ENCODE peak calls at places on chromosomes 5 and 9, in five cellular contexts. U, N, B, X and H are unnamed samples.

GRCh38 chr5:107157811-107158210 is 512.9 kb downstream of the EFNA5 start:
- DNase-seq in U (no peak), N (no peak), B (no peak), X (no peak), H (no peak)

GRCh38 chr9:88092699-88093359 is 45.4 kb downstream of the SPATA31C2 start:
- DNase-seq in U (peak; percentile 58), N (peak; percentile 72), B (no peak), X (peak; percentile 70), H (peak; percentile 89)

GRCh38 chr9:16068476-16068875 is 515.6 kb downstream of the CCDC171 start:
- DNase-seq in U (peak; percentile 58), N (no peak), B (peak; percentile 79), X (no peak), H (peak; percentile 75)

GRCh38 chr5:56350030-56350594 is 117.0 kb upstream of the ANKRD55 start:
- DNase-seq in U (no peak), N (no peak), B (no peak), X (no peak), H (peak; percentile 20)

GRCh38 chr5:81848368-81848767 is 97.5 kb upstream of the SSBP2 start:
- DNase-seq in U (peak; percentile 34), N (no peak), B (peak; percentile 48), X (peak; percentile 35), H (peak; percentile 40)

GRCh38 chr5:65037845-65038815 is 269.4 kb downstream of the CWC27 start:
- DNase-seq in U (no peak), N (no peak), B (no peak), X (no peak), H (peak; percentile 24)

GRCh38 chr5:35161637-35162248 is 68.5 kb downstream of the PRLR start:
- DNase-seq in U (no peak), N (no peak), B (no peak), X (no peak), H (no peak)

GRCh38 chr5:153489611-153490010 is 859 bp upstream of the GRIA1 start:
- DNase-seq in U (no peak), N (no peak), B (no peak), X (no peak), H (no peak)

GRCh38 chr5:152642406-152642805 is 237.3 kb upstream of the NMUR2 start:
- DNase-seq in U (no peak), N (no peak), B (no peak), X (no peak), H (no peak)

GRCh38 chr5:139388198-139388821 is 1.4 kb downstream of the MZB1 start:
- DNase-seq in U (no peak), N (no peak), B (no peak), X (peak; percentile 61), H (no peak)
- H3K4me3 ChIP-seq in U (no peak overlapping the region), N (no peak overlapping the region), B (no peak overlapping the region), X (no peak overlapping the region), H (no peak overlapping the region)

GRCh38 chr5:137206030-137206715 is 293.0 kb downstream of the SPOCK1 start:
- DNase-seq in U (peak; percentile 13), N (no peak), B (peak; percentile 71), X (peak; percentile 49), H (no peak)

GRCh38 chr5:137203011-137203632 is 296.0 kb downstream of the SPOCK1 start:
- DNase-seq in U (no peak), N (no peak), B (no peak), X (no peak), H (no peak)

GRCh38 chr5:137205237-137205636 is 293.9 kb downstream of the SPOCK1 start:
- DNase-seq in U (peak; percentile 4), N (no peak), B (no peak), X (no peak), H (no peak)

GRCh38 chr5:137209232-137209810 is 289.8 kb downstream of the SPOCK1 start:
- DNase-seq in U (no peak), N (no peak), B (no peak), X (no peak), H (no peak)

GRCh38 chr5:137207023-137207760 is 291.9 kb downstream of the SPOCK1 start:
- DNase-seq in U (no peak), N (no peak), B (no peak), X (no peak), H (no peak)
- TF ChIP-seq CTCF in U (no peak), N (no peak), B (no peak), X (no peak), H (no peak)

GRCh38 chr5:126354012-126354856 is 69.0 kb upstream of the GRAMD2B start:
- DNase-seq in U (peak; percentile 97), N (no peak), B (peak; percentile 97), X (peak; percentile 96), H (peak; percentile 99)
- H3K4me3 ChIP-seq in U (peak overlapping the region; percentile 34), N (no peak overlapping the region), B (peak overlapping the region; percentile 22), X (no peak overlapping the region), H (peak overlapping the region; percentile 20)

GRCh38 chr5:140882591-140882899 is 621 bp downstream of the PCDHA13 start:
- DNase-seq in U (no peak), N (no peak), B (no peak), X (no peak), H (no peak)
- TF ChIP-seq CTCF in U (no peak), N (no peak), B (no peak), X (no peak), H (no peak)

GRCh38 chr5:67165524-67166459 is 30.8 kb downstream of the CD180 start:
- DNase-seq in U (peak; percentile 82), N (peak; percentile 92), B (peak; percentile 79), X (peak; percentile 87), H (peak; percentile 90)
- H3K4me3 ChIP-seq in U (no peak overlapping the region), N (peak overlapping the region; percentile 32), B (no peak overlapping the region), X (no peak overlapping the region), H (peak overlapping the region; percentile 30)

GRCh38 chr5:32057157-32058096 is 116.7 kb downstream of the GOLPH3 start:
- DNase-seq in U (peak; percentile 45), N (no peak), B (no peak), X (peak; percentile 21), H (peak; percentile 35)
- TF ChIP-seq CTCF in U (peak; percentile 37), N (no peak), B (peak; percentile 9), X (peak; percentile 35), H (peak; percentile 44)

GRCh38 chr9:91451431-91452270 is 28.0 kb upstream of the NFIL3 start:
- DNase-seq in U (no peak), N (no peak), B (no peak), X (no peak), H (no peak)

DNA sequence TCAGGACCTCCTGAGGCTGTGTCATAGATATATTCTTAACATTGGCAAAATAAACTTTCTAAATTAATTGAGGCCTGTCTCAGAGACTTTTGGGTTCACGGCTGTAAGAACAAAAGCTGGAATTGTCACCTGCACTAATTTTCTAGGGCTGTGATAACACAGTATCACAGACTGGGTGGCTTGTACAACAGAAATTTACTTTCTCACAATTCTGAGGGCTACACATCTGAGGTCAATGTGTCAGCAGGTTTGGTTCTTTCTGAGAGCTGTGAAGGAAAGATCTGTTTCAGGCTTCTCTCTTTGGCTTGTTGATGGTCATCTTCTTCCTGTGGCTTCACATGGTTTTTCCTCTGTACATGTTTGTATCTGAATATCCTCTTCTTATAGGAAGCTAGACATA is 29.2 kb upstream of the NFIL3 start:
- DNase-seq in U (no peak), N (no peak), B (no peak), X (no peak), H (no peak)
- H3K4me3 ChIP-seq in U (no peak overlapping the region), N (no peak overlapping the region), B (no peak overlapping the region), X (no peak overlapping the region), H (no peak overlapping the region)